ENCODE peak calls at places on chromosomes 16 and 17, in ten cellular contexts. One of them, this sample, is unnamed.

GRCh38 chr17:18947866-18948265 is 4.1 kb upstream of the SLC5A10 start:
- DNase-seq in spleen: no peak
- DNase-seq in AG09309: no peak
- DNase-seq in mesothelial cell of epicardium: no peak
- DNase-seq in upper lobe of right lung: peak; percentile 27
- DNase-seq in PC-9: no peak
- DNase-seq in HFFc6: no peak
- DNase-seq in RWPE2: no peak
- DNase-seq in stomach: no peak
- DNase-seq in NB4: no peak
- DNase-seq in this sample: no peak

GRCh38 chr16:56847173-56847948 is 17.6 kb upstream of the SLC12A3 start:
- DNase-seq in mesothelial cell of epicardium: no peak
- DNase-seq in upper lobe of right lung: no peak
- DNase-seq in HFFc6: peak; percentile 4
- DNase-seq in spleen: peak; percentile 77
- DNase-seq in NB4: no peak
- DNase-seq in RWPE2: no peak
- DNase-seq in PC-9: no peak
- DNase-seq in AG09309: no peak
- DNase-seq in stomach: no peak
- DNase-seq in this sample: no peak

GRCh38 chr16:57253410-57253927 is 8.4 kb downstream of the ARL2BP start:
- DNase-seq in stomach: peak; percentile 13
- DNase-seq in upper lobe of right lung: no peak
- DNase-seq in mesothelial cell of epicardium: no peak
- DNase-seq in RWPE2: no peak
- DNase-seq in HFFc6: no peak
- DNase-seq in NB4: no peak
- DNase-seq in PC-9: peak; percentile 53
- DNase-seq in spleen: no peak
- DNase-seq in AG09309: no peak
- DNase-seq in this sample: no peak

GRCh38 chr17:79843917-79844815 is 4.9 kb upstream of the CBX4 start:
- DNase-seq in NB4: peak; percentile 54
- DNase-seq in stomach: peak; percentile 70
- DNase-seq in RWPE2: no peak
- DNase-seq in HFFc6: peak; percentile 30
- DNase-seq in PC-9: no peak
- DNase-seq in AG09309: no peak
- DNase-seq in spleen: peak; percentile 86
- DNase-seq in mesothelial cell of epicardium: no peak
- DNase-seq in upper lobe of right lung: peak; percentile 88
- DNase-seq in this sample: no peak

GRCh38 chr16:16092925-16093624 is 130.2 kb downstream of the ABCC6 start:
- DNase-seq in spleen: no peak
- DNase-seq in HFFc6: no peak
- DNase-seq in NB4: no peak
- DNase-seq in mesothelial cell of epicardium: no peak
- DNase-seq in stomach: peak; percentile 35
- DNase-seq in AG09309: no peak
- DNase-seq in RWPE2: no peak
- DNase-seq in PC-9: no peak
- DNase-seq in upper lobe of right lung: no peak
- DNase-seq in this sample: no peak

GRCh38 chr17:76444518-76445311 is 8.2 kb downstream of the UBE2O start:
- DNase-seq in AG09309: no peak
- DNase-seq in HFFc6: no peak
- DNase-seq in PC-9: no peak
- DNase-seq in spleen: no peak
- DNase-seq in RWPE2: no peak
- DNase-seq in NB4: no peak
- DNase-seq in upper lobe of right lung: no peak
- DNase-seq in stomach: no peak
- DNase-seq in mesothelial cell of epicardium: no peak
- DNase-seq in this sample: no peak

GRCh38 chr17:50111687-50112655 is 16.8 kb downstream of the PDK2 start:
- DNase-seq in upper lobe of right lung: no peak
- DNase-seq in NB4: no peak
- DNase-seq in stomach: peak; percentile 46
- DNase-seq in HFFc6: no peak
- DNase-seq in AG09309: no peak
- DNase-seq in RWPE2: no peak
- DNase-seq in mesothelial cell of epicardium: no peak
- DNase-seq in spleen: no peak
- DNase-seq in PC-9: no peak
- DNase-seq in this sample: no peak

GRCh38 chr17:77706938-77707337 is 251.6 kb upstream of the TNRC6C start:
- DNase-seq in mesothelial cell of epicardium: no peak
- DNase-seq in HFFc6: no peak
- DNase-seq in spleen: no peak
- DNase-seq in AG09309: no peak
- DNase-seq in upper lobe of right lung: no peak
- DNase-seq in PC-9: no peak
- DNase-seq in NB4: no peak
- DNase-seq in RWPE2: no peak
- DNase-seq in stomach: no peak
- DNase-seq in this sample: peak; percentile 51

GRCh38 chr16:50945136-50945535 is 203.2 kb downstream of the CYLD start:
- DNase-seq in NB4: no peak
- DNase-seq in AG09309: no peak
- DNase-seq in upper lobe of right lung: no peak
- DNase-seq in stomach: no peak
- DNase-seq in PC-9: no peak
- DNase-seq in RWPE2: no peak
- DNase-seq in mesothelial cell of epicardium: no peak
- DNase-seq in HFFc6: no peak
- DNase-seq in spleen: no peak
- DNase-seq in this sample: no peak

GRCh38 chr16:68072038-68072695 is 13.0 kb upstream of the NFATC3 start:
- DNase-seq in NB4: peak; percentile 26
- DNase-seq in mesothelial cell of epicardium: no peak
- DNase-seq in AG09309: no peak
- DNase-seq in upper lobe of right lung: no peak
- DNase-seq in spleen: no peak
- DNase-seq in RWPE2: peak; percentile 85
- DNase-seq in HFFc6: peak; percentile 81
- DNase-seq in stomach: no peak
- DNase-seq in PC-9: no peak
- DNase-seq in this sample: peak; percentile 29

GRCh38 chr17:14845562-14846335 is 419.4 kb downstream of the PMP22 start:
- DNase-seq in AG09309: peak; percentile 8
- DNase-seq in RWPE2: peak; percentile 80
- DNase-seq in stomach: no peak
- DNase-seq in mesothelial cell of epicardium: no peak
- DNase-seq in spleen: no peak
- DNase-seq in upper lobe of right lung: no peak
- DNase-seq in PC-9: no peak
- DNase-seq in HFFc6: no peak
- DNase-seq in NB4: no peak
- DNase-seq in this sample: no peak

GRCh38 chr17:79036609-79037008 is 12.6 kb downstream of the C1QTNF1 start:
- DNase-seq in HFFc6: peak; percentile 91
- DNase-seq in AG09309: peak; percentile 94
- DNase-seq in stomach: no peak
- DNase-seq in PC-9: peak; percentile 77
- DNase-seq in NB4: peak; percentile 27
- DNase-seq in spleen: no peak
- DNase-seq in RWPE2: peak; percentile 30
- DNase-seq in mesothelial cell of epicardium: no peak
- DNase-seq in upper lobe of right lung: no peak
- DNase-seq in this sample: no peak

GRCh38 chr17:47821424-47822379 is at the start of gene OSBPL7:
- DNase-seq in mesothelial cell of epicardium: peak; percentile 44
- DNase-seq in stomach: peak; percentile 81
- DNase-seq in RWPE2: no peak
- DNase-seq in AG09309: no peak
- DNase-seq in NB4: peak; percentile 93
- DNase-seq in HFFc6: peak; percentile 81
- DNase-seq in PC-9: peak; percentile 90
- DNase-seq in spleen: peak; percentile 94
- DNase-seq in upper lobe of right lung: peak; percentile 85
- DNase-seq in this sample: no peak
- TF ChIP-seq CTCF in mesothelial cell of epicardium: no peak
- TF ChIP-seq CTCF in stomach: no peak
- TF ChIP-seq CTCF in RWPE2: peak; percentile 83
- TF ChIP-seq CTCF in AG09309: peak; percentile 5
- TF ChIP-seq CTCF in NB4: peak; percentile 34
- TF ChIP-seq CTCF in HFFc6: peak; percentile 13
- TF ChIP-seq CTCF in PC-9: no peak
- TF ChIP-seq CTCF in spleen: no peak
- TF ChIP-seq CTCF in upper lobe of right lung: no peak
- TF ChIP-seq CTCF in this sample: peak; percentile 22

DNA sequence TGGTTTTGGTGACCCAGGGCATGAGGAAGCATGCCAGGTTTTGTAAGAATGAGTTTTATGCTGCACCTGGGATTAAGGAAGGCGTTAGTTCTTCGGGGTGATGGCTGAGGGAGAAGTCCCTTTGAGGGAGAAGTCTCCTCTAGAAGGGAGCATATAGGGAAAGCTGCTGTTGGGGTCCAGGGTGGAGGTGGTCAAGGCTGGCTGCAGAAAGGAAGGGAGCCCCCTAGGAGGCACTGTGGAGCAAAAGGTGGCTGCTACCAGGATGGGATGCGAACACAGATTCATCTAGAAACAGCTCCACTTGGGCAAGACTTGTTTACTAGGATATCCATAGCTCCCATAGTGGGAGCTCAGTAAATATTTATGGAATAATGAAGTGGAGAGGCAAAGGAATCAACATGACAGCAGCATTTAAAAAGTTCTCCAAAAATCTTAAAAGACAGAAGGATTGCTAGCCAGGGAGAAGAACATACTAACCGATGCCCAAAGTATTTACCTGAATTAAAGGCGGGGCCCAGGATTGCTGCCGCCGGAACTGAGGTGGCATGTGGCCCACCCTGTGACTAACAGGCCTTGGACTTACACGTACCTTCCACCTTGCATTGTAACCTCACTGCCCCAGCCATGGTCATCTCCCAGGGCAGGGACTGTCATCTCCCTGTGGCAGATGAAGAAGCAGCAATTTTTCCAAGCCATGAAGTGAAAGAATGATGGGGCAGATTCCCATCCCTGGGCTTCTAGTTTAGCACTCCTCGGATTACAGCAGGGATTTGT is 7.1 kb upstream of the LPCAT2 start:
- DNase-seq in AG09309: no peak
- DNase-seq in RWPE2: no peak
- DNase-seq in upper lobe of right lung: no peak
- DNase-seq in HFFc6: no peak
- DNase-seq in PC-9: peak; percentile 73
- DNase-seq in mesothelial cell of epicardium: no peak
- DNase-seq in NB4: peak; percentile 34
- DNase-seq in spleen: no peak
- DNase-seq in stomach: no peak
- DNase-seq in this sample: no peak
- TF ChIP-seq CTCF in AG09309: peak; percentile 45
- TF ChIP-seq CTCF in RWPE2: peak; percentile 17
- TF ChIP-seq CTCF in upper lobe of right lung: peak; percentile 28
- TF ChIP-seq CTCF in HFFc6: peak; percentile 70
- TF ChIP-seq CTCF in PC-9: peak; percentile 48
- TF ChIP-seq CTCF in mesothelial cell of epicardium: no peak
- TF ChIP-seq CTCF in NB4: peak; percentile 42
- TF ChIP-seq CTCF in spleen: no peak
- TF ChIP-seq CTCF in stomach: no peak
- TF ChIP-seq CTCF in this sample: peak; percentile 59

DNA sequence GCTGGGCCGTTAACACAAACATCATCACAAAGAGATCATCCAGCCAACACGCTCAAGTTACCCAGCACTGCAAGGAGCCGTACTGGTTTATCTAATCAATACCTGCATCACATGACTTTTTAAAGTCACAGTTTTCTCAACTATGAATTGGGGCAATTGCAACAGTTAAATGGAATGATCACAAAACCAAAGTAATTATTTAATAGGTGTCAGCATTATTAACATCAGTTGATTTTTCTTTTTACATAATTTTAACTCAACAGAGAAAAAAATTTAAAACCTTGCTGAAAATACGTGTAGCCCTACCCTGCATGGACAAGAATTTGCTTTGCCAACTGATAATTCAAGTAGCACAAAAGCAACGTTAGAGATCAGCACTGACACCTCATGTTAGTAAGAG is 95.7 kb upstream of the SOX9 start:
- DNase-seq in NB4: no peak
- DNase-seq in AG09309: no peak
- DNase-seq in mesothelial cell of epicardium: no peak
- DNase-seq in PC-9: no peak
- DNase-seq in HFFc6: no peak
- DNase-seq in RWPE2: no peak
- DNase-seq in stomach: no peak
- DNase-seq in spleen: no peak
- DNase-seq in upper lobe of right lung: no peak
- DNase-seq in this sample: no peak
- TF ChIP-seq CTCF in NB4: no peak
- TF ChIP-seq CTCF in AG09309: no peak
- TF ChIP-seq CTCF in mesothelial cell of epicardium: no peak
- TF ChIP-seq CTCF in PC-9: no peak
- TF ChIP-seq CTCF in HFFc6: no peak
- TF ChIP-seq CTCF in RWPE2: no peak
- TF ChIP-seq CTCF in stomach: no peak
- TF ChIP-seq CTCF in spleen: no peak
- TF ChIP-seq CTCF in upper lobe of right lung: no peak
- TF ChIP-seq CTCF in this sample: no peak

GRCh38 chr16:24698314-24698713 is 31.1 kb upstream of the TNRC6A start:
- DNase-seq in RWPE2: no peak
- DNase-seq in spleen: no peak
- DNase-seq in PC-9: no peak
- DNase-seq in upper lobe of right lung: no peak
- DNase-seq in AG09309: no peak
- DNase-seq in stomach: no peak
- DNase-seq in mesothelial cell of epicardium: no peak
- DNase-seq in HFFc6: no peak
- DNase-seq in NB4: no peak
- DNase-seq in this sample: no peak

GRCh38 chr16:24699151-24699723 is 30.2 kb upstream of the TNRC6A start:
- DNase-seq in HFFc6: no peak
- DNase-seq in RWPE2: no peak
- DNase-seq in mesothelial cell of epicardium: no peak
- DNase-seq in spleen: no peak
- DNase-seq in NB4: no peak
- DNase-seq in upper lobe of right lung: no peak
- DNase-seq in stomach: no peak
- DNase-seq in PC-9: no peak
- DNase-seq in AG09309: no peak
- DNase-seq in this sample: no peak

GRCh38 chr16:24696699-24697098 is 32.8 kb upstream of the TNRC6A start:
- DNase-seq in mesothelial cell of epicardium: no peak
- DNase-seq in spleen: no peak
- DNase-seq in NB4: no peak
- DNase-seq in RWPE2: no peak
- DNase-seq in upper lobe of right lung: no peak
- DNase-seq in AG09309: no peak
- DNase-seq in PC-9: no peak
- DNase-seq in stomach: no peak
- DNase-seq in HFFc6: no peak
- DNase-seq in this sample: no peak

GRCh38 chr16:24701521-24701951 is 27.9 kb upstream of the TNRC6A start:
- DNase-seq in HFFc6: peak; percentile 25
- DNase-seq in upper lobe of right lung: no peak
- DNase-seq in NB4: no peak
- DNase-seq in stomach: no peak
- DNase-seq in RWPE2: no peak
- DNase-seq in PC-9: peak; percentile 77
- DNase-seq in mesothelial cell of epicardium: no peak
- DNase-seq in AG09309: no peak
- DNase-seq in spleen: no peak
- DNase-seq in this sample: no peak

GRCh38 chr16:24700549-24701392 is 28.7 kb upstream of the TNRC6A start:
- DNase-seq in upper lobe of right lung: no peak
- DNase-seq in PC-9: peak; percentile 95
- DNase-seq in HFFc6: peak; percentile 98
- DNase-seq in mesothelial cell of epicardium: no peak
- DNase-seq in spleen: no peak
- DNase-seq in AG09309: peak; percentile 98
- DNase-seq in NB4: no peak
- DNase-seq in stomach: peak; percentile 46
- DNase-seq in RWPE2: peak; percentile 85
- DNase-seq in this sample: no peak
- TF ChIP-seq CTCF in upper lobe of right lung: peak; percentile 24
- TF ChIP-seq CTCF in PC-9: peak; percentile 47
- TF ChIP-seq CTCF in HFFc6: peak; percentile 69
- TF ChIP-seq CTCF in mesothelial cell of epicardium: no peak
- TF ChIP-seq CTCF in spleen: no peak
- TF ChIP-seq CTCF in AG09309: peak; percentile 54
- TF ChIP-seq CTCF in NB4: no peak
- TF ChIP-seq CTCF in stomach: no peak
- TF ChIP-seq CTCF in RWPE2: peak; percentile 63
- TF ChIP-seq CTCF in this sample: no peak